ENCODE peak calls at places on chromosomes 6 and 20, in four cellular contexts. A is tibial nerve, O is dorsolateral prefrontal cortex, H is astrocyte. Z is an unnamed sample.

GRCh38 chr6:54214286-54214685 is 94.0 kb upstream of the TINAG start:
- DNase-seq in A (no peak), O (no peak), H (no peak), Z (no peak)

GRCh38 chr20:58310291-58310782 is 822 bp downstream of the RAB22A start:
- DNase-seq in A (no peak), O (no peak), H (peak), Z (no peak)

GRCh38 chr20:54364919-54365318 is 110.5 kb upstream of the DOK5 start:
- DNase-seq in A (no peak), O (no peak), H (no peak), Z (no peak)

GRCh38 chr6:118252474-118252873 is 295.6 kb upstream of the PLN start:
- DNase-seq in A (no peak), O (no peak), H (no peak), Z (no peak)

GRCh38 chr6:73728548-73729205 is 32.7 kb downstream of the CD109 start:
- DNase-seq in A (no peak), O (no peak), H (no peak), Z (no peak)

GRCh38 chr6:96065211-96065610 is 49.4 kb downstream of the FUT9 start:
- DNase-seq in A (no peak), O (no peak), H (no peak), Z (no peak)

GRCh38 chr6:117079946-117080345 is 185.4 kb upstream of the VGLL2 start:
- DNase-seq in A (no peak), O (no peak), H (no peak), Z (no peak)

GRCh38 chr20:62991196-62991807 is 15.5 kb downstream of the BHLHE23 start:
- DNase-seq in A (no peak), O (no peak), H (no peak), Z (no peak)

DNA sequence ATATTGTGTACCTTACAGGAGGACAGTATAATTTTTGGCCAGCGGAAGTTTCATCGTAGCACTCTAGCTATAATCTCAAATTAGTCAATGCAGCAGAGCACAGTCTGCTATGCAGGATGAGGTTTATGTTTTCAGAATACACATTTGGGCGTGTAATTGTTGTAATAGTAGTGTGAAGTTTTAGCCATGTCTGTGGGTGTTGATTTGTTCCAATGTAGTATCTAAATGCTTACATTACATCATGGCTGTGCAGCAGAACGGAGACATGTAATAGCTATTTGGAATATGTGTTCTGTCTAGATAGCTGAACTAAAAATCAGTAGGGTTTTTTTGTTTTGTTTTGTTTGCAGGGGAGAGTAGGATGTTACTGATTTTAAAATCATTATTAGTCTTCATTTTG is 65.3 kb upstream of the CDH4 start:
- DNase-seq in A (no peak), O (no peak), H (peak), Z (peak)
- H3K4me3 ChIP-seq in A (no peak), O (no peak), H (peak), Z (no peak)

GRCh38 chr6:44265843-44266233 is 487 bp upstream of the NFKBIE start:
- DNase-seq in A (no peak), O (no peak), H (no peak), Z (no peak)

GRCh38 chr6:44264154-44265002 is 973 bp downstream of the NFKBIE start:
- DNase-seq in A (no peak), O (no peak), H (no peak), Z (no peak)

GRCh38 chr6:44266347-44266746 is 996 bp upstream of the NFKBIE start:
- DNase-seq in A (no peak), O (no peak), H (no peak), Z (no peak)

GRCh38 chr6:44263357-44264100 is 1.8 kb downstream of the NFKBIE start:
- DNase-seq in A (no peak), O (no peak), H (no peak), Z (peak)

DNA sequence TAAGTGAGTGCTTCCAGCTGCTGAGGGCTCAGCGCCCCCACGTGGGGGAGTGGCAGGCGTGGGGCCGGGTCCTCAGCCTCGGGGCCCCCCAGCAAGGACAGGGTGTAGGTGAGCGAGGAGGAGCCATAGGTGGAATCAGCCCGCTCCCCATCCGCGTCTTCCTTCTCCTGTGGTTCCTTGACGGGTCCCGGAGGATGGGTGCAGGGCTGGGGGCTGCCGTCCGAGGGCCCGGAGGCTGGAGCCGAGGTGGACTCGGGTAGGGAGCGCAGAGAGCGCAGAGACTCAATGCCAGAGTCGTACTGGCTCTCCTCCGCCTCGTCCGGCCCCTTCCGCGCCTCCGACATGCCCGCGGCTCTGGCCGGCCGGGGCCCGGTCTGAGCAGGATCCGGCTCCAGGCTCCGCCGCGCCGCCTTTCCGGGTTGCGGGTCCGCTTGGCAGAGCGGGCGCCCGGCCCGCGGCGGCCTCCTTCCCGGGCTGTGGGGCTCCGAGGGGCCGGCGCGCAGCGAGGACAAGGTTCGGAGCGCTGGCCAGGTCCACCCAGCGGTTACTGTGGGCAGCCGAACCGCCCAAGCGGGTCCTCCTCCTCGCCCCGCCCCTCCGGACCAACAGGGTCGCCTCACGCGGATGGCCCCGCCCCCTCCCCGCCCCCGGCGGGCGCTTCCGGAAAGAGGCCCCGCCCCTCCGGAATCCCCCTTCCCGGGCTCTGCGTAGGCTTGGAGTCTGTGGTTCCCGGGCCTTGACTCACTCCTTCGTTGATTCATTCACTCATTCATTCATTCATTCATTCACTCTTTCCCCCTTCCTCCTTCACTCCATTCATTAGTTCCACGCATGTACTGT is at the start of gene NFKBIE:
- DNase-seq in A (peak), O (peak), H (peak), Z (peak)
- TF ChIP-seq CTCF in A (peak), O (no peak), H (no peak), Z (peak)

DNA sequence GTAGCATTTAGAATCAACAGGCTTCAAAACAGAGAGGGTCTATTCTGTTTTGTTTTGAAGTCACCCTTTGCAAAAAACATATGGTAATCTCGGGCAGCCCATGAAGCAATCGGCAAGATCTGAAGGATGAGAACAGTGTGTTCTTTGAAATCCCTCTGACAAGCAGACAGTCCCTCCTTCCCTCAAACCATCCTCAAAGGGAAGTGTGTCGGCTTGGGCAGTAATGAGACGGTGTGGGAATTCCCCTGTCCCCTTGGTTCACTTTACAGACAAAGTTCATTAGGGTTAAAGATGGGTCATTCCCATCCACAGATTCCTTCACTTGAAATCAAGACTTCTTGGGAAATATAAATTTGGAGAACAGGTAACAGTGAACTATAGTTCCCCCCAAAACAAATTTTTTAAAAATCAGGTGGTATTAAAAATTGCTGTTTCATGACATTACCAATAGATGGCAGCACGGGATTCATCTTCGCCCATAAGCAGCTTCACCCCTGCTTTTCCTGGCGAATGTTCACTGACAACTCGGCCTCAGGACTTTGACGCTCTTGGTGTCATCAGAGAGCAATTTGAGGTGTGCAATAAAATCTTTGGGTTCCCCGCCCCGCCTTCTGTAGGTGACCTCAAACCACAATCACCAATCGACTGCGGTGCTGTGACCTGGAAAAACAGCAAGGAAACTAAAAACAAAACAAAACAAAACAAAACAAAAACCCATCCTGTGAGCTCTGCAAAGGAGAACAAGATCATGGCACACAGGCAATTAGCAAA is 159.3 kb upstream of the TNFAIP3 start:
- DNase-seq in A (peak), O (peak), H (peak), Z (peak)
- H3K4me3 ChIP-seq in A (no peak), O (no peak), H (no peak), Z (no peak)

GRCh38 chr20:48129319-48129973 is 344.2 kb upstream of the SULF2 start:
- DNase-seq in A (no peak), O (no peak), H (peak), Z (no peak)
- TF ChIP-seq CTCF in A (no peak), O (no peak), H (no peak), Z (no peak)

DNA sequence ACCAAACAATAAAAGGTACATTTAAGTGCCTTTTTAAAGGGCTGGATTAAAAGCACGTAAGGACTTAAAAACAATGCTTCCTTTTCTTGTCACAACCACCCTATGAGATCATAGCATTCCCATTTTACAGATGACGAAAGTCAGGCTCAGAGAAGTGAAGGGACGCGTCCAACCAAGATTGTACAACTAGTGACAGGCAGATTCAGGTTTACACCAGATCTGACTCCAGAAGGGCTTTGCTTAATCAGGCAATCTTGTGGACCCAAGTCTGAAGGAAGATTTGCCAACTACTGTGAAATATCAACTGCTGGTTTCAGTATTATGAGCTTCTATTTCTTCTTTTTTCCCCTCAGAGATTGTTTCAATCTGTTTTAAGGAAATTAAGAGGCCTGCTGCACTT is 876 bp downstream of the ENPP4 start:
- DNase-seq in A (peak), O (no peak), H (no peak), Z (no peak)
- H3K4me3 ChIP-seq in A (peak), O (peak), H (no peak), Z (no peak)

GRCh38 chr20:22471156-22471836 is 113.1 kb downstream of the FOXA2 start:
- DNase-seq in A (no peak), O (no peak), H (no peak), Z (no peak)

GRCh38 chr20:22474215-22474614 is 110.2 kb downstream of the FOXA2 start:
- DNase-seq in A (no peak), O (no peak), H (no peak), Z (no peak)

GRCh38 chr20:22473293-22473692 is 111.1 kb downstream of the FOXA2 start:
- DNase-seq in A (no peak), O (no peak), H (no peak), Z (no peak)

GRCh38 chr20:22470620-22471026 is 113.7 kb downstream of the FOXA2 start:
- DNase-seq in A (no peak), O (no peak), H (no peak), Z (no peak)

GRCh38 chr20:22472386-22472785 is 112.0 kb downstream of the FOXA2 start:
- DNase-seq in A (no peak), O (no peak), H (no peak), Z (no peak)
- TF ChIP-seq CTCF in A (no peak), O (no peak), H (no peak), Z (no peak)

GRCh38 chr6:147449405-147450161 is 58.9 kb upstream of the SAMD5 start:
- DNase-seq in A (no peak), O (no peak), H (no peak), Z (peak)

GRCh38 chr6:147448775-147449174 is 59.7 kb upstream of the SAMD5 start:
- DNase-seq in A (no peak), O (no peak), H (no peak), Z (no peak)

DNA sequence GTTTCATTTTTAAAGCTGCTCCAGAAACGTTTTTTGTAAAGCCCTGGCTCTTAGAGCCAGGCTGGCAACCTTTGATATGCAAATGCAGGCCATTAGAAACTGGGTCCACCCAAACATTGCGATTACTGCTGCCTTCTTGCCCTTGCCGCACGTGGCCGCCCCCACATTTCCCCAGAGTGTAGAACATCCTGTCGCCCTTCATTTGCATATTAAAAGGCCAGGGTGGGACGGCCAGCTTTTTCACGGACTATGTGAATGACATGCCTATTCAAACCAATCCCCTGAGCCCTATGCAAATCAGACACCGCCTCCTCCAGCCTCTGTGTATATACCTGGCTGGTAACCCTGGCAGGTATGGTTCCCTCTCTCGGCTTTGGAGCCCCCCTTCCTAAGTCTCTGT is 60.3 kb upstream of the SAMD5 start:
- DNase-seq in A (no peak), O (no peak), H (no peak), Z (no peak)
- H3K4me3 ChIP-seq in A (no peak), O (no peak), H (no peak), Z (no peak)

GRCh38 chr6:138389551-138389950 is 11.8 kb downstream of the SMIM28 start:
- DNase-seq in A (no peak), O (no peak), H (no peak), Z (no peak)

GRCh38 chr6:138383776-138384175 is 6.1 kb downstream of the SMIM28 start:
- DNase-seq in A (no peak), O (no peak), H (no peak), Z (no peak)

GRCh38 chr6:138386897-138387296 is 9.2 kb downstream of the SMIM28 start:
- DNase-seq in A (no peak), O (no peak), H (no peak), Z (no peak)

GRCh38 chr6:138382498-138383265 is 5.0 kb downstream of the SMIM28 start:
- DNase-seq in A (no peak), O (no peak), H (no peak), Z (no peak)

DNA sequence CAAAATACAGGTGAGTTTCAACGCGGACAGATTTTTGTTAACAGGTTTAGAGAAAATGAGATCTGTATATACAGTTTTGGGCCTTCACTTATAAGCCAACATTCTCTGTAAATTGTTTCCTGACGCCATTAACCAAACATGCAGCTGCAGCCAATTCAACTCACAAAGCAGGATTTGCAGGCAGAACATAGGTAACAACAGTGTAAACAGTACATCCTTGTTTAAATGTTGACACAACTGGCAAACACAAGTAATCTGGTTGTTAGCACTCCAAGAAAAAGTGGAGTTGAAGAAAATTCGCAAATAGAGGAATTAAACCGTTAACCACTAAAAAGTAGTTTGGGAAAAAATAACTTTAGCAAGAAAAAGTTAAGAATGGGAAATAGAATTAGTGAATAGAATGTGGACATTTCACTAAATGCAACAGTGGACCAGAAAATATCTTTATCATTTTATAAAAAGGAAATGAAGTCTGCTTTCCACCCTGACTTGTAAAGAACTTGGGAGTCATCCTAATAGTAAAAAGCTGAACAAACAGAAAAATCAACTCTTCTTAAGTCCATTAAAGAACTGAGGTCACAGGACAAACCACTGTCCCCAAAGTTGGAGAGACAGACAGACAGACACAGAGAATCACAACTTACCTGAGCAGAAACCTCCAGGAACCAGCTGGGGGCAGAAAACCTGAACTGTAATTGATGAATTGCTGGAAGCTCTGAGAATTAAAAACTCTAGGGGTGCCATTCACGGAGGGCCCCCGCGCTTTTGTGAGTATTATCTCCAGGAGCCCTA is 10.1 kb downstream of the SMIM28 start:
- DNase-seq in A (no peak), O (no peak), H (no peak), Z (no peak)
- TF ChIP-seq CTCF in A (no peak), O (no peak), H (no peak), Z (no peak)